ENCODE peak calls at places on chromosome 2, in five cellular contexts. F, C, B, I and P are unnamed samples.

GRCh38 chr2:191231995-191232394 is 13.2 kb upstream of the MYO1B start:
- DNase-seq in F (no peak), C (no peak), B (no peak), I (no peak), P (no peak)

GRCh38 chr2:148282201-148282600 is 261.3 kb downstream of the MBD5 start:
- DNase-seq in F (no peak), C (no peak), B (no peak), I (no peak), P (no peak)

GRCh38 chr2:18167871-18168270 is 289.4 kb downstream of the KCNS3 start:
- DNase-seq in F (no peak), C (no peak), B (no peak), I (no peak), P (no peak)

GRCh38 chr2:102051659-102052366 is 60.1 kb downstream of the IL1R2 start:
- DNase-seq in F (no peak), C (no peak), B (no peak), I (no peak), P (no peak)

GRCh38 chr2:168336786-168337388 is 89.5 kb upstream of the STK39 start:
- DNase-seq in F (no peak), C (no peak), B (no peak), I (peak; percentile 74), P (peak; percentile 26)

GRCh38 chr2:229783108-229783721 is 68.9 kb upstream of the DNER start:
- DNase-seq in F (no peak), C (no peak), B (no peak), I (no peak), P (no peak)

GRCh38 chr2:169891593-169892298 is 64.5 kb downstream of the UBR3 start:
- DNase-seq in F (no peak), C (no peak), B (no peak), I (no peak), P (no peak)

GRCh38 chr2:8551622-8552074 is 130.2 kb upstream of the ID2 start:
- DNase-seq in F (no peak), C (no peak), B (no peak), I (no peak), P (no peak)

GRCh38 chr2:3628800-3629199 is 29.2 kb upstream of the ALLC start:
- DNase-seq in F (no peak), C (no peak), B (peak; percentile 42), I (peak; percentile 74), P (peak; percentile 45)

GRCh38 chr2:231383701-231384435 is 11.6 kb upstream of the B3GNT7 start:
- DNase-seq in F (no peak), C (no peak), B (no peak), I (no peak), P (no peak)

GRCh38 chr2:127771756-127772155 is 39.2 kb downstream of the WDR33 start:
- DNase-seq in F (no peak), C (no peak), B (no peak), I (no peak), P (no peak)

GRCh38 chr2:149885468-149885867 is 297.9 kb upstream of the MMADHC start:
- DNase-seq in F (no peak), C (no peak), B (no peak), I (no peak), P (no peak)

GRCh38 chr2:85744055-85744454 is 9.7 kb upstream of the ATOH8 start:
- DNase-seq in F (no peak), C (no peak), B (no peak), I (no peak), P (no peak)

GRCh38 chr2:229153946-229154345 is 117.1 kb downstream of the PID1 start:
- DNase-seq in F (no peak), C (no peak), B (no peak), I (no peak), P (no peak)

GRCh38 chr2:40096360-40096759 is 317.3 kb upstream of the THUMPD2 start:
- DNase-seq in F (no peak), C (no peak), B (no peak), I (no peak), P (no peak)

GRCh38 chr2:236570081-236570979 is 705 bp downstream of the ACKR3 start:
- DNase-seq in F (no peak), C (no peak), B (no peak), I (no peak), P (no peak)

GRCh38 chr2:3480352-3481010 is 38.9 kb downstream of the ADI1 start:
- DNase-seq in F (no peak), C (no peak), B (no peak), I (no peak), P (no peak)

GRCh38 chr2:223117533-223117932 is 65.5 kb downstream of the KCNE4 start:
- DNase-seq in F (no peak), C (no peak), B (no peak), I (no peak), P (no peak)

GRCh38 chr2:31558401-31559295 is 22.1 kb downstream of the SRD5A2 start:
- DNase-seq in F (no peak), C (no peak), B (no peak), I (no peak), P (no peak)

GRCh38 chr2:239475161-239476028 is 74.6 kb upstream of the HDAC4 start:
- DNase-seq in F (no peak), C (no peak), B (no peak), I (no peak), P (no peak)

GRCh38 chr2:25700221-25700660 is 26.9 kb upstream of the DTNB start:
- DNase-seq in F (no peak), C (peak; percentile 6), B (peak; percentile 15), I (no peak), P (peak; percentile 43)